ENCODE peak calls at places on chromosomes 5 and 9, in eight cellular contexts. J is transverse colon, A is spleen, I is gastrocnemius medialis, T is heart left ventricle, R is stomach, C is uterus, P is ovary. N is an unnamed sample.

GRCh38 chr5:147407094-147407681 is 102.7 kb downstream of the DPYSL3 start:
- DNase-seq in P (no peak), C (peak; percentile 65), T (no peak), A (no peak), R (no peak), J (no peak), I (no peak), N (no peak)

GRCh38 chr9:121373401-121373769 is 3.3 kb upstream of the STOM start:
- DNase-seq in C (no peak), A (no peak), P (no peak), T (no peak), R (no peak), J (no peak), I (no peak), N (no peak)

GRCh38 chr9:17520264-17521058 is 58.4 kb upstream of the SH3GL2 start:
- DNase-seq in P (no peak), J (no peak), T (no peak), A (no peak), I (no peak), R (no peak), C (no peak), N (no peak)

GRCh38 chr5:35819656-35820055 is 37.0 kb upstream of the IL7R start:
- DNase-seq in J (no peak), R (no peak), A (no peak), T (no peak), C (no peak), I (no peak), P (no peak), N (no peak)

GRCh38 chr9:29214702-29215248 is 1641.5 kb upstream of the C9orf72 start:
- DNase-seq in C (no peak), P (no peak), J (no peak), I (no peak), A (no peak), R (no peak), T (no peak), N (no peak)

GRCh38 chr9:106956971-106957370 is 94.0 kb downstream of the ZNF462 start:
- DNase-seq in A (no peak), C (no peak), T (no peak), P (no peak), R (no peak), J (no peak), I (no peak), N (no peak)

GRCh38 chr9:118463419-118463818 is 759.2 kb downstream of the TLR4 start:
- DNase-seq in C (no peak), J (no peak), A (no peak), R (no peak), P (no peak), I (no peak), T (no peak), N (no peak)

GRCh38 chr9:136171009-136171800 is 33.7 kb downstream of the LHX3 start:
- DNase-seq in C (no peak), I (no peak), R (no peak), P (no peak), J (no peak), A (no peak), T (no peak), N (peak; percentile 34)

GRCh38 chr5:75928992-75929391 is 154.2 kb upstream of the SV2C start:
- DNase-seq in J (no peak), P (no peak), I (no peak), C (no peak), A (no peak), R (no peak), T (no peak), N (no peak)

GRCh38 chr5:10831416-10831815 is 70.4 kb upstream of the DAP start:
- DNase-seq in C (no peak), P (no peak), J (no peak), I (no peak), T (no peak), A (no peak), R (no peak), N (no peak)

GRCh38 chr9:134504106-134504385 is 137.6 kb upstream of the COL5A1 start:
- DNase-seq in P (no peak), I (no peak), C (no peak), R (no peak), A (no peak), J (no peak), T (no peak), N (no peak)

GRCh38 chr5:147439253-147439652 is 70.6 kb downstream of the DPYSL3 start:
- DNase-seq in T (no peak), A (no peak), R (no peak), P (no peak), J (no peak), C (no peak), I (no peak), N (no peak)

GRCh38 chr5:127928053-127928452 is 155.5 kb upstream of the SLC12A2 start:
- DNase-seq in J (peak; percentile 27), R (no peak), A (no peak), C (no peak), I (no peak), P (no peak), T (no peak), N (no peak)

DNA sequence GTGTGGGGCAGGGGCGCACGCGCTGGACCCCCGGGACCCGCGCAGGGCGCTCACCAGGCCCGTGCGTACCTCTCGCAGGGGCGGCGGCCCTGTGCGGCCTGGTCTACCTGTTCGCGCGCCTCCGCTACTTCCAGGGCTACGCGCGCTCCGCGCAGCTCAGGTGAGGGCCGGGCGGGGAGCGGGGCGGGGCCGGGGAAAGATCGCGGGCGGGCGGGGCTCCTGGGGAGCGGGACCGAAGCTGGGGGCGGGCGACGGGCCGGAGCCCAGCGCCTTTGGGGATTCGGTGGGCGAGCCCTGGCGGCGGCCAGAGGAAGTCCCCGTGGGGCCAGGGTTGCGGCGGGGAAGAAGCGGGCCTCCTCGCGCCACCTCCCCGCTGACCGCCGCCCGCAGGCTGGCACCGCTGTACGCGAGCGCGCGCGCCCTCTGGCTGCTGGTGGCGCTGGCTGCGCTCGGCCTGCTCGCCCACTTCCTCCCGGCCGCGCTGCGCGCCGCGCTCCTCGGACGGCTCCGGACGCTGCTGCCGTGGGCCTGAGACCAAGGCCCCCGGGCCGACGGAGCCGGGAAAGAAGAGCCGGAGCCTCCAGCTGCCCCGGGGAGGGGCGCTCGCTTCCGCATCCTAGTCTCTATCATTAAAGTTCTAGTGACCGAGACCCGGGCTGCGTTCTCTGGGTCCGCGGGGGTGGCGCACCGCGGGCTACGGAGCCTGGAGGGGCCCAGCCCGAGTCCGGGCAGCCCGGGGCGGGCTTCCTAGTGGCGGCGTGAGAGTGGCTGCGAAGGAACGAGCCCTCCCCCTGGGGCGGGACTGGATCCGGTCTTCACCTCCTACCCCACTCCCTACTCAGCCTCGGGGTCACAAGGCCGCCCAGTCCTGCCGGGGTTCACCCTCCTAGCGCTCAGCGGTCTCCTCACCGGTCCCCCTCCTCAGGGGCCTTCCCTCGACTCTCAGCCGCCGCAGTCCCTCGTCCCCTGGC is 2.4 kb downstream of the LTC4S start:
- DNase-seq in I (peak; percentile 68), P (peak; percentile 77), C (peak; percentile 67), R (peak; percentile 87), A (peak; percentile 98), J (peak; percentile 88), T (peak; percentile 85), N (peak; percentile 88)
- TF ChIP-seq POLR2A in I (peak; percentile 46), P (no peak), C (peak; percentile 6), R (no peak), A (no peak), J (peak; percentile 66), T (peak; percentile 61), N (peak; percentile 65)

GRCh38 chr9:72386186-72386585 is 21.2 kb upstream of the ZFAND5 start:
- DNase-seq in T (no peak), A (no peak), C (no peak), J (no peak), P (no peak), R (no peak), I (no peak), N (no peak)

GRCh38 chr9:72384710-72385475 is 19.9 kb upstream of the ZFAND5 start:
- DNase-seq in J (no peak), A (no peak), C (no peak), P (no peak), I (no peak), T (no peak), R (no peak), N (no peak)

GRCh38 chr9:72382405-72382804 is 17.4 kb upstream of the ZFAND5 start:
- DNase-seq in J (no peak), I (no peak), R (no peak), C (no peak), T (no peak), A (no peak), P (no peak), N (no peak)

GRCh38 chr9:72383978-72384709 is 19.1 kb upstream of the ZFAND5 start:
- DNase-seq in R (no peak), T (no peak), I (no peak), A (no peak), J (no peak), C (no peak), P (no peak), N (no peak)
- H3K27ac ChIP-seq in R (no peak overlapping the region), T (no peak overlapping the region), I (no peak overlapping the region), A (no peak overlapping the region), J (no peak overlapping the region), C (no peak overlapping the region), P (no peak overlapping the region), N (no peak overlapping the region)

DNA sequence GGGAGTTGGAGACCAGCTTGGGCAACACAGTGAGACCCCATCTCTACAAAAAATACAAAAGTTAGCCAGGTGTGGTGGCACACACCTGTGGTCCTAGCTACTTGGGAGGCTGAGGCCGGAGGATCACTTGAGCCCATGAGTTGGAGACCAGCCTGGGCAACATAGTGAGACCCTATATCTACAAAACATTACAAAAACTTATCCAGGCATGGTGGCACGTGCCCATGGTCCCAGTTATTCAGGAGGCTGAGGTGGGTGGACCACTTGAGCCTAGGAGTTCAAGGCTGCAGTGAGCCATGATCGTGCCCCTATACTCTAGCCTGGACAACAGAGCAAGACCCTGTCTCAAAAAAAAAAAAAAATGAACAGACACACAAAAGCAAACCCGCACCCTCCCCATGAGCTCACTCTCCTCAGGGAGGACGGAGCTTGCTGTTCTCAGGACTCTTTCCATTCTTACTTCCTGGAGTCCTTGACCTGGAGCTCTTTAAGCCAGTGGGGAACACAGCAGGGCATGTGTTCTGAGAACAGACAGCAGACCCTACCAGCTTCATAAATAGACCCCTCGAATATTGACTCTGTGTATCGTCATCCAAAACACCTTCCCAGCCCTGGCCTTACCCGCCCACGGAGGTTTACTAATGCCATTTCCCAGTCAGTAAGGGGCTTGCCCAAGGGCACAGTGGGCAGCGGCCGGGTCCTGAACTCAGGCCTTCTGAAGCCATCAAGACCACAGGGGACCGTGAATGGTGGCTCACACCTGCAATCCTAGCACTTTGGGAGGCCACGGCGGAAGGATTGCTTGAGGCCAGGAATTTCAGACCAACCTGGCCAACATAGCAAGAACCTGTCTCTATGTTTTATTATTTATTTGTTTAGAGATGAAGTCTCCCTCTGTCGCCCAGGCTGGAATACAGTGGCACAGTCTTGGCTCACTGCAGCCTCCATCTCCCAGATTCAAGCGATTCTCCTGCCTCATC is 11.1 kb downstream of the PTGES2 start:
- DNase-seq in I (peak; percentile 13), A (peak; percentile 70), J (peak; percentile 24), C (peak; percentile 13), R (peak; percentile 44), P (peak; percentile 21), T (no peak), N (no peak)
- H3K4me1 ChIP-seq in I (peaks cover 13% of the 10 kb centered on the region), A (peaks cover 39% of the 10 kb centered on the region), J (peaks cover 44% of the 10 kb centered on the region), C (no peaks in the 10 kb centered on the region), R (peaks cover 40% of the 10 kb centered on the region), P (peaks cover 4% of the 10 kb centered on the region), T (peaks cover 8% of the 10 kb centered on the region), N (no peaks in the 10 kb centered on the region)

DNA sequence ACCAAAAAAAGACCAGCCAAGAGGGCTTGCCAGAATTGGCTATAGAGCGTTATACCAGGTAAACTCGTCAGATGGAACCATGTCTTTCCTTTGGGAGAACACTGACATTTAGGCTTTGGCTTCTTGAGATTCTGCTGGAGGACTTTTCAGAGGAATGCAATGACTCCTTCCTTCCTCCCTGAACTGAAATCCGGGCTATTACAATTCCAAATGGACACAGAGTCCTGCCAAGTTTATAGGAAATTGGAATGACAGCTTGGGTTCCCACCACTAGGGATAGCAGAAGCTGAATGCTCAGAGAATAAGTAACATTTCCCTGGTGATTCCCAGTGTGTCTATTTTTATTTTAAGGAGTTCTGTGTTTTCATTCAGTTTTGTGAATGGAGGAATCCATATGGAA is 143.0 kb downstream of the FGF1 start:
- DNase-seq in T (peak; percentile 31), R (no peak), A (no peak), J (no peak), P (no peak), I (no peak), C (peak; percentile 20), N (no peak)
- TF ChIP-seq POLR2A in T (no peak), R (no peak), A (no peak), J (no peak), P (no peak), I (no peak), C (no peak), N (no peak)